ENCODE peak calls at places on chromosomes 6 and 20, in five cellular contexts. P is stimulated activated CD4-positive, alpha-beta T cell treated with anti-CD3 and anti-CD28 coated beads, Interleukin-12 subunit alpha, Interleukin-12 subunit beta, amount 100 ng/mL, for 48 hours; X is activated CD8-positive, alpha-beta memory T cell treated with anti-CD3 and anti-CD28 coated beads, Interleukin-2, amount 50 U/mL, for 48 hours; T is T-helper 1 cell; H is RWPE2. Y is an unnamed sample.

GRCh38 chr6:169802790-169803189 is 51.4 kb downstream of the ERMARD start:
- DNase-seq in P (no peak), X (no peak), T (no peak), H (no peak), Y (no peak)

GRCh38 chr6:168095741-168096250 is 16.8 kb upstream of the FRMD1 start:
- DNase-seq in P (no peak), X (no peak), T (no peak), H (peak; percentile 12), Y (no peak)

GRCh38 chr6:37068523-37069270 is 63.2 kb downstream of the FGD2 start:
- DNase-seq in P (no peak), X (no peak), T (no peak), H (no peak), Y (no peak)

GRCh38 chr6:34204693-34205092 is 32.0 kb upstream of the HMGA1 start:
- DNase-seq in P (no peak), X (no peak), T (no peak), H (no peak), Y (no peak)

GRCh38 chr6:29376003-29376402 is 912 bp upstream of the OR12D3 start:
- DNase-seq in P (no peak), X (no peak), T (no peak), H (no peak), Y (peak; percentile 14)

GRCh38 chr6:33313105-33313708 is 671 bp downstream of the TAPBP start:
- DNase-seq in P (no peak), X (peak; percentile 80), T (peak; percentile 21), H (no peak), Y (peak; percentile 49)

GRCh38 chr20:6044102-6044501 is 9.8 kb downstream of the LRRN4 start:
- DNase-seq in P (no peak), X (no peak), T (no peak), H (no peak), Y (no peak)

GRCh38 chr6:158758464-158758863 is 60.7 kb downstream of the EZR start:
- DNase-seq in P (no peak), X (no peak), T (no peak), H (no peak), Y (no peak)

GRCh38 chr20:3340443-3340842 is 67.0 kb downstream of the DNAAF9 start:
- DNase-seq in P (no peak), X (no peak), T (no peak), H (no peak), Y (no peak)

GRCh38 chr6:52543729-52544324 is 33.0 kb downstream of the TRAM2 start:
- DNase-seq in P (no peak), X (no peak), T (no peak), H (no peak), Y (peak; percentile 67)

GRCh38 chr20:40689100-40689942 is at the start of gene MAFB:
- DNase-seq in P (peak; percentile 27), X (peak; percentile 75), T (no peak), H (peak; percentile 92), Y (peak; percentile 95)

GRCh38 chr6:35224720-35225119 is 11.0 kb downstream of the SCUBE3 start:
- DNase-seq in P (no peak), X (no peak), T (no peak), H (no peak), Y (no peak)

GRCh38 chr6:107186047-107186446 is 70.7 kb upstream of the BEND3 start:
- DNase-seq in P (no peak), X (no peak), T (no peak), H (no peak), Y (no peak)

Y was measured in endothelial cell of umbilical vein.